ENCODE peak calls at places on chromosomes 1 and 21, in nine cellular contexts. I, L, W, S, K, Q, V, G and R are unnamed samples.

GRCh38 chr1:241156231-241156965 is 200.6 kb downstream of the RGS7 start:
- DNase-seq in Q (peak), V (peak), S (no peak), I (peak), K (no peak), L (no peak), G (no peak), W (no peak), R (peak)

GRCh38 chr1:54548389-54549044 is 489 bp downstream of the ACOT11 start:
- DNase-seq in V (no peak), S (no peak), L (no peak), W (no peak), I (no peak), K (no peak), Q (no peak), G (no peak), R (no peak)

GRCh38 chr1:42963378-42964005 is 4.8 kb upstream of the SLC2A1 start:
- DNase-seq in G (no peak), L (no peak), V (peak), W (no peak), I (peak), S (no peak), Q (peak), K (no peak), R (peak)

GRCh38 chr1:62180649-62181048 is 14.0 kb upstream of the L1TD1 start:
- DNase-seq in I (no peak), K (no peak), W (no peak), S (no peak), Q (no peak), G (no peak), V (no peak), L (no peak), R (no peak)

GRCh38 chr21:27647401-27647800 is 680.5 kb upstream of the ADAMTS5 start:
- DNase-seq in V (no peak), S (no peak), I (peak), K (no peak), Q (no peak), W (no peak), G (no peak), L (peak), R (peak)

GRCh38 chr1:237701534-237701933 is 189.2 kb downstream of the ZP4 start:
- DNase-seq in K (no peak), W (no peak), S (no peak), L (no peak), V (no peak), I (no peak), G (no peak), Q (no peak), R (no peak)

GRCh38 chr21:37060296-37060695 is 12.6 kb downstream of the PIGP start:
- DNase-seq in S (no peak), W (no peak), Q (peak), K (no peak), V (peak), G (peak), L (peak), I (peak), R (peak)

GRCh38 chr1:230858918-230859819 is 9.2 kb downstream of the C1orf198 start:
- DNase-seq in Q (peak), G (no peak), W (no peak), S (no peak), V (no peak), L (peak), I (peak), K (no peak), R (peak)

GRCh38 chr21:39377444-39378050 is 28.7 kb upstream of the HMGN1 start:
- DNase-seq in I (no peak), W (no peak), Q (no peak), G (no peak), K (no peak), L (no peak), S (no peak), V (no peak), R (peak)

GRCh38 chr1:91402023-91402422 is 2.6 kb downstream of the HFM1 start:
- DNase-seq in K (no peak), I (peak), V (peak), G (peak), W (no peak), S (no peak), L (peak), Q (peak), R (peak)
- TF ChIP-seq CTCF in K (peak), I (peak), V (peak), G (peak), W (peak), S (peak), L (peak), Q (peak), R (peak)

DNA sequence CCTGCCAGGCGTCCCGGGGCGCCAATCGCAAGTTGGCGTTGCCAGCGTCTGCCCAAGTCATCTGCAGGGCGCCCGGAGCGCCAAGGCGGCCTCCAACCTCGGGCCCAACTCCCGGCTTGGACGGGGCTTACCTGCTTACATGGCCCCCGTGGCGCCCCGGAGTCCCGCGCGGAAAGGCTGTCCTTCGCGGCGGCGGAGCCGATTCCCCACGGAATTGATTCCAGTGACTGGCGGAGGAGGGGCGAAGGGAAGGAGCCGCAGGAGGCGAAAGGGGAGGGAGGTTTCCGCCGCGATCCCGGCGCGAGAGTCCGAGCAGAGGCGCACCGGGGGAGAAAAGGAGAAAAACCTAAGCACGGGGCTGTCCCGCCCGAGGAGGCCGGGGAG is 358 bp downstream of the PTPN14 start:
- DNase-seq in Q (peak), S (no peak), V (no peak), K (peak), G (peak), L (no peak), W (peak), I (no peak), R (no peak)
- TF ChIP-seq CTCF in Q (no peak), S (no peak), V (no peak), K (no peak), G (no peak), L (no peak), W (no peak), I (no peak), R (no peak)

GRCh38 chr21:45477176-45478114 is 64.8 kb downstream of the SLC19A1 start:
- DNase-seq in S (no peak), W (no peak), V (no peak), K (no peak), G (no peak), L (no peak), Q (no peak), I (no peak), R (no peak)

GRCh38 chr21:45479691-45480675 is 62.3 kb downstream of the SLC19A1 start:
- DNase-seq in I (no peak), W (no peak), Q (no peak), V (no peak), K (no peak), S (no peak), L (no peak), G (no peak), R (no peak)

GRCh38 chr21:45478816-45479669 is 63.2 kb downstream of the SLC19A1 start:
- DNase-seq in I (no peak), Q (no peak), W (no peak), L (no peak), K (no peak), V (no peak), S (no peak), G (no peak), R (no peak)

GRCh38 chr21:45476582-45476981 is 65.7 kb downstream of the SLC19A1 start:
- DNase-seq in G (no peak), I (no peak), K (no peak), S (no peak), L (no peak), Q (no peak), V (no peak), W (no peak), R (no peak)

GRCh38 chr21:45478115-45478801 is 64.0 kb downstream of the SLC19A1 start:
- DNase-seq in I (peak), Q (peak), L (peak), G (peak), V (peak), S (no peak), W (no peak), K (peak), R (peak)
- TF ChIP-seq CTCF in I (peak), Q (peak), L (peak), G (peak), V (peak), S (peak), W (peak), K (peak), R (peak)

GRCh38 chr1:29105822-29106221 is 17.9 kb downstream of the TMEM200B start:
- DNase-seq in W (no peak), L (peak), G (no peak), Q (no peak), I (no peak), V (no peak), K (no peak), S (no peak), R (no peak)
- TF ChIP-seq CTCF in W (no peak), L (no peak), G (no peak), Q (no peak), I (no peak), V (no peak), K (no peak), S (no peak), R (no peak)

GRCh38 chr1:52667984-52668383 is 30.2 kb downstream of the COA7 start:
- DNase-seq in S (no peak), K (no peak), L (no peak), Q (no peak), G (no peak), W (no peak), V (no peak), I (no peak), R (no peak)

GRCh38 chr1:52670599-52670998 is 27.5 kb downstream of the COA7 start:
- DNase-seq in I (no peak), Q (no peak), W (no peak), V (no peak), L (peak), S (no peak), K (no peak), G (no peak), R (no peak)

GRCh38 chr1:52668711-52669110 is 29.4 kb downstream of the COA7 start:
- DNase-seq in G (no peak), Q (peak), W (no peak), V (peak), I (no peak), S (no peak), L (no peak), K (no peak), R (no peak)

GRCh38 chr1:52667290-52667689 is 30.9 kb downstream of the COA7 start:
- DNase-seq in V (no peak), Q (no peak), I (no peak), S (no peak), L (no peak), K (no peak), W (no peak), G (no peak), R (no peak)

DNA sequence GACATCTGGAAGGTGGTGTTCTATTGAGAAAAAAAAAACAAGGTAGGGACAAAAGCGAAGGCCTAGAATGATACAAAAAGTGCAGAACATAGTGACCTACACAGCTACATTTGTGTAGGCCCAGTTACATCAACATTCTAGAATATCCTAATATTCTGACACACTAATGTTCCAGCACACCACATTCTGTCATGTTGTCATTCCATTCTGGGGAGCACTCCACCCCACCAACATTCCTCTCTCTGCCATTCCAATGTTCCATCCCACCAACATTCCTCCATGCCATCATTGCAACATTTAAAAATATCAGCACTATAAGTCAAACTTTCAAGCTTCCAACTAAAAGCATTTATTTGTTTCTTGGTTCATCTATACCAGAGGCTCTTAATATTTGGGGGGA is 28.5 kb downstream of the COA7 start:
- DNase-seq in W (no peak), K (no peak), G (no peak), Q (peak), V (no peak), I (no peak), L (peak), S (no peak), R (peak)
- TF ChIP-seq CTCF in W (no peak), K (no peak), G (no peak), Q (no peak), V (no peak), I (no peak), L (no peak), S (no peak), R (no peak)

DNA sequence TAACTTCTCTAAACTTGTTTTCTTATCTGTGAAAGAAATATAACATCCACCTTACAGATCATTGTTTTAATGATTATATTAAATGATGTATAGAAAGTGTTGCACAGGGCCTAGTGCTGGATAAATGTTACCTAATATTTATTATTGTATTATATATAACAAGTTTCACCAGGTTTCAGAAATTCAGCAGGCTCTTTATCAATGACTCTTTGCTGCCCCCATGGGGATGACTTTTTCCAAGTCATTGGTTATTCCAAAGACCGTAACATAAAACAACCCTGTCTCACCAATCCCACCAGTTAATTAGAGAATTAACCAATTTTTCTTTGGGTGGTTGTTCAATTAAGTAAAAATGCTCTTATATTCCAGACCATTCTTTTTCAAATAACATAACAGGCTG is 7.3 kb upstream of the DEDD start:
- DNase-seq in I (peak), Q (peak), L (peak), K (no peak), S (no peak), V (peak), G (peak), W (no peak), R (peak)
- TF ChIP-seq CTCF in I (peak), Q (peak), L (peak), K (no peak), S (peak), V (peak), G (peak), W (peak), R (peak)

GRCh38 chr1:233327938-233328660 is 575 bp downstream of the MAP3K21 start:
- DNase-seq in W (peak), I (no peak), S (peak), V (peak), L (no peak), K (no peak), Q (peak), G (peak), R (no peak)
- TF ChIP-seq CTCF in W (no peak), I (no peak), S (no peak), V (no peak), L (no peak), K (no peak), Q (no peak), G (no peak), R (no peak)